ENCODE peak calls at places on chromosomes 3 and 15, in ten cellular contexts. W is activated CD8-positive, alpha-beta memory T cell treated with anti-CD3 and anti-CD28 coated beads for 1 hour; B is G401; V is germinal center; J is fibroblast of mammary gland; Q is adipocyte; M is astrocyte of the hippocampus; E is esophagus squamous epithelium; T is effector CD4-positive, alpha-beta T cell; N is AG20443. Y is an unnamed sample.
A peak's percentile ranks its signal among the peaks of the same experiment; 100 is the strongest.

GRCh38 chr15:28018291-28019044 is 80.6 kb downstream of the OCA2 start:
- DNase-seq in Q (no peak), J (no peak), W (no peak), M (no peak), T (no peak), N (no peak), E (no peak), V (no peak), B (no peak), Y (no peak)

GRCh38 chr3:3586843-3587626 is 212.2 kb upstream of the LRRN1 start:
- DNase-seq in M (peak; percentile 32), N (no peak), J (no peak), V (no peak), T (no peak), Q (no peak), W (no peak), E (no peak), B (no peak), Y (no peak)

GRCh38 chr15:92075764-92076163 is 222.3 kb downstream of the SLCO3A1 start:
- DNase-seq in T (no peak), V (no peak), J (no peak), M (no peak), E (no peak), B (no peak), N (no peak), W (no peak), Q (no peak), Y (no peak)

GRCh38 chr3:178406206-178406605 is 130.0 kb upstream of the KCNMB2 start:
- DNase-seq in W (no peak), B (no peak), N (peak; percentile 56), E (no peak), M (peak; percentile 54), Q (peak; percentile 50), T (no peak), V (no peak), J (peak; percentile 62), Y (peak; percentile 94)

GRCh38 chr3:59774613-59775012 is 724.8 kb upstream of the CFAP20DC start:
- DNase-seq in E (no peak), W (no peak), B (no peak), Q (peak; percentile 86), J (peak; percentile 82), N (peak; percentile 78), T (no peak), V (no peak), M (peak; percentile 82), Y (peak; percentile 93)

GRCh38 chr3:149554826-149555225 is 80.3 kb downstream of the TM4SF4 start:
- DNase-seq in W (no peak), E (no peak), B (no peak), Q (peak; percentile 75), J (peak; percentile 84), N (no peak), V (no peak), M (peak; percentile 62), T (no peak), Y (peak; percentile 72)

GRCh38 chr15:80694624-80695098 is 449 bp upstream of the ABHD17C start:
- DNase-seq in E (no peak), V (no peak), J (peak; percentile 18), N (peak; percentile 49), W (no peak), Q (peak; percentile 67), B (no peak), T (peak; percentile 8), M (peak; percentile 62), Y (peak; percentile 48)

GRCh38 chr3:107468782-107469181 is 54.0 kb upstream of the BBX start:
- DNase-seq in B (no peak), T (no peak), Q (no peak), W (no peak), V (no peak), N (no peak), J (no peak), M (no peak), E (no peak), Y (no peak)

GRCh38 chr3:55571913-55572312 is 84.8 kb upstream of the WNT5A start:
- DNase-seq in E (no peak), V (no peak), N (peak; percentile 33), Q (no peak), T (no peak), W (no peak), B (peak; percentile 35), J (no peak), M (peak; percentile 82), Y (peak; percentile 34)

GRCh38 chr15:100712226-100712625 is 109.8 kb downstream of the ASB7 start:
- DNase-seq in T (no peak), B (no peak), E (no peak), Q (peak; percentile 43), V (no peak), N (peak; percentile 85), W (no peak), J (peak; percentile 82), M (no peak), Y (peak; percentile 79)

GRCh38 chr3:127418560-127419099 is 130.8 kb upstream of the PRR20G start:
- DNase-seq in N (no peak), T (no peak), E (no peak), V (no peak), J (no peak), B (no peak), Q (no peak), M (no peak), W (no peak), Y (no peak)

GRCh38 chr3:132134611-132135010 is 99.8 kb upstream of the CPNE4 start:
- DNase-seq in B (no peak), E (no peak), Q (peak; percentile 89), W (no peak), V (no peak), M (peak; percentile 78), N (peak; percentile 62), J (peak; percentile 92), T (no peak), Y (peak; percentile 92)

GRCh38 chr3:65793495-65794200 is 245.1 kb downstream of the MAGI1 start:
- DNase-seq in Q (no peak), V (no peak), M (no peak), T (no peak), N (no peak), J (no peak), W (no peak), B (no peak), E (no peak), Y (no peak)

GRCh38 chr15:95668201-95668600 is 662.3 kb upstream of the NR2F2 start:
- DNase-seq in N (no peak), M (no peak), T (no peak), V (no peak), J (no peak), E (no peak), Q (no peak), W (no peak), B (no peak), Y (no peak)

GRCh38 chr15:88714782-88715372 is 76.1 kb downstream of the ISG20 start:
- DNase-seq in M (no peak), E (no peak), B (no peak), W (no peak), T (no peak), N (no peak), Q (no peak), J (no peak), V (no peak), Y (no peak)

GRCh38 chr15:51750942-51751686 is at the start of gene TMOD2:
- DNase-seq in B (peak; percentile 73), M (peak; percentile 79), E (no peak), T (peak; percentile 32), J (no peak), W (no peak), Q (peak; percentile 75), N (peak; percentile 85), V (peak; percentile 71), Y (no peak)

GRCh38 chr3:100260081-100260684 is 609 bp upstream of the TBC1D23 start:
- DNase-seq in W (no peak), N (peak; percentile 26), B (peak; percentile 67), T (no peak), E (no peak), V (no peak), M (peak; percentile 71), Q (peak; percentile 56), J (peak; percentile 86), Y (peak; percentile 33)

GRCh38 chr3:14863324-14864100 is 44.8 kb downstream of the FGD5 start:
- DNase-seq in M (no peak), W (no peak), V (no peak), J (no peak), T (no peak), N (no peak), Q (no peak), B (no peak), E (no peak), Y (no peak)

GRCh38 chr3:69082805-69083204 is 1.9 kb upstream of the ARL6IP5 start:
- DNase-seq in Q (peak; percentile 81), E (no peak), W (peak; percentile 34), T (peak; percentile 59), V (peak; percentile 48), J (peak; percentile 81), M (peak; percentile 72), B (no peak), N (peak; percentile 17), Y (peak; percentile 82)

GRCh38 chr3:43290961-43291360 is 4.6 kb downstream of the SNRK start:
- DNase-seq in V (no peak), N (no peak), M (no peak), Q (peak; percentile 18), T (no peak), W (no peak), E (no peak), J (no peak), B (no peak), Y (no peak)

GRCh38 chr3:75237041-75237775 is 426.9 kb upstream of the FRG2C start:
- DNase-seq in E (no peak), J (no peak), T (no peak), M (no peak), N (no peak), B (no peak), W (no peak), Q (peak; percentile 9), V (no peak), Y (no peak)

GRCh38 chr3:49158108-49158709 is 7.9 kb downstream of the CCDC71 start:
- DNase-seq in M (no peak), E (no peak), Q (no peak), T (peak; percentile 58), W (peak; percentile 28), V (peak; percentile 43), B (no peak), J (peak; percentile 23), N (no peak), Y (no peak)

GRCh38 chr3:41907330-41908073 is 54.4 kb downstream of the ULK4 start:
- DNase-seq in T (no peak), Q (no peak), J (peak; percentile 28), M (peak; percentile 41), W (no peak), V (no peak), N (no peak), E (no peak), B (no peak), Y (peak; percentile 13)

GRCh38 chr3:62605413-62606068 is 232.2 kb upstream of the FEZF2 start:
- DNase-seq in V (no peak), B (no peak), Q (no peak), T (no peak), M (no peak), E (no peak), N (no peak), W (no peak), J (no peak), Y (no peak)

GRCh38 chr3:37787027-37787868 is 74.4 kb upstream of the CTDSPL start:
- DNase-seq in W (no peak), B (peak; percentile 39), N (no peak), M (peak; percentile 19), Q (no peak), J (no peak), V (no peak), E (no peak), T (no peak), Y (peak; percentile 27)

GRCh38 chr3:37862219-37862711 is 585 bp downstream of the CTDSPL start:
- DNase-seq in E (no peak), N (peak; percentile 57), T (no peak), B (peak; percentile 61), V (no peak), J (peak; percentile 54), W (no peak), M (peak; percentile 64), Q (peak; percentile 75), Y (peak; percentile 23)

GRCh38 chr3:71006810-71007785 is 576.4 kb downstream of the FOXP1 start:
- DNase-seq in Q (peak; percentile 58), V (peak; percentile 18), J (peak; percentile 52), M (peak; percentile 55), W (no peak), B (peak; percentile 19), N (no peak), E (no peak), T (no peak), Y (peak; percentile 29)

GRCh38 chr3:30319713-30320112 is 286.7 kb upstream of the TGFBR2 start:
- DNase-seq in M (no peak), T (peak; percentile 14), Q (peak; percentile 66), B (peak; percentile 13), E (no peak), V (peak; percentile 22), N (peak; percentile 38), J (peak; percentile 73), W (peak; percentile 9), Y (peak; percentile 49)